ENCODE peak calls at places on chromosomes 3 and 15, in four cellular contexts. P is RPMI7951, Z is fibroblast of pulmonary artery, M is midbrain. D is an unnamed sample.

GRCh38 chr15:60555814-60556213 is 76.9 kb upstream of the ICE2 start:
- DNase-seq in Z (no peak), M (no peak), P (no peak), D (no peak)

GRCh38 chr3:29285356-29286070 is 4.6 kb downstream of the RBMS3 start:
- DNase-seq in M (no peak), Z (peak), P (peak), D (no peak)

GRCh38 chr15:78203346-78204225 is 30.8 kb downstream of the ACSBG1 start:
- DNase-seq in P (no peak), Z (no peak), M (peak), D (no peak)

GRCh38 chr3:67691207-67691606 is 36.8 kb upstream of the SUCLG2 start:
- DNase-seq in Z (no peak), M (no peak), P (no peak), D (no peak)

GRCh38 chr3:16668776-16669545 is 63.7 kb upstream of the DAZL start:
- DNase-seq in Z (no peak), M (no peak), P (peak), D (no peak)

GRCh38 chr15:26260517-26261133 is 397.5 kb upstream of the ATP10A start:
- DNase-seq in Z (peak), M (peak), P (no peak), D (no peak)

GRCh38 chr15:42133892-42134502 is 22.4 kb downstream of the PLA2G4F start:
- DNase-seq in M (no peak), Z (peak), P (peak), D (peak)

GRCh38 chr3:16369247-16369646 is 104.2 kb downstream of the OXNAD1 start:
- DNase-seq in Z (no peak), P (no peak), M (no peak), D (no peak)

GRCh38 chr15:98505611-98506031 is 142.7 kb upstream of the IGF1R start:
- DNase-seq in M (no peak), P (no peak), Z (no peak), D (no peak)

GRCh38 chr3:69209413-69209812 is 87.0 kb upstream of the LMOD3 start:
- DNase-seq in Z (no peak), P (no peak), M (no peak), D (no peak)

GRCh38 chr15:79661411-79661810 is 229.3 kb downstream of the MINAR1 start:
- DNase-seq in P (no peak), M (no peak), Z (no peak), D (no peak)

GRCh38 chr3:150346956-150347863 is 60.9 kb upstream of the TSC22D2 start:
- DNase-seq in Z (no peak), M (no peak), P (peak), D (no peak)

GRCh38 chr15:31483053-31483923 is 156.7 kb downstream of the KLF13 start:
- DNase-seq in P (no peak), Z (no peak), M (no peak), D (no peak)

GRCh38 chr3:31185004-31185357 is 290.5 kb upstream of the GADL1 start:
- DNase-seq in Z (no peak), M (no peak), P (no peak), D (no peak)

GRCh38 chr3:72350761-72351505 is 497.3 kb downstream of the SHQ1 start:
- DNase-seq in P (no peak), M (no peak), Z (no peak), D (no peak)

GRCh38 chr3:129313415-129313982 is 34.8 kb downstream of the HMCES start:
- DNase-seq in Z (peak), M (no peak), P (no peak), D (peak)

D was measured in MM.1S.